ENCODE peak calls at places on chromosomes 16 and 17, in ten cellular contexts. G is GM04504; C is NCI-H1694 treated with DMSO at 0.1 percent for 48 hours; O is left ventricle myocardium inferior; Y is left lobe of liver; R is stimulated activated CD4-positive, alpha-beta T cell treated with anti-CD3 and anti-CD28 coated beads, TNF-alpha, amount 100 ng/mL, for 1 hour; W is psoas muscle; I is amniotic stem cell; F is activated T-helper 1 cell treated with anti-CD3 and anti-CD28 coated beads, Interleukin-2, amount 50 U/mL, for 16 hours; A is H7. Z is an unnamed sample.

GRCh38 chr16:27945233-27945975 is 118.1 kb downstream of the GSG1L start:
- DNase-seq in Y (no peak), F (no peak), W (no peak), A (peak; percentile 55), C (peak; percentile 93), O (no peak), R (no peak), I (no peak), G (no peak), Z (no peak)

GRCh38 chr17:77490361-77491183 is 349.8 kb downstream of the SEC14L1 start:
- DNase-seq in F (no peak), R (no peak), G (no peak), I (no peak), W (no peak), O (peak; percentile 16), A (peak; percentile 33), C (no peak), Y (no peak), Z (no peak)

GRCh38 chr17:20291853-20292252 is 175.5 kb downstream of the LGALS9B start:
- DNase-seq in G (no peak), F (no peak), O (no peak), Y (no peak), R (no peak), C (no peak), I (no peak), A (no peak), W (no peak), Z (no peak)

GRCh38 chr16:57639172-57639571 is 10.7 kb downstream of the ADGRG1 start:
- DNase-seq in I (no peak), C (peak; percentile 35), F (no peak), Y (peak; percentile 70), R (no peak), O (peak; percentile 41), W (no peak), A (peak; percentile 97), G (no peak), Z (no peak)

GRCh38 chr17:36661047-36661666 is 59.8 kb downstream of the MRM1 start:
- DNase-seq in Y (no peak), W (no peak), A (no peak), F (no peak), I (no peak), O (no peak), C (no peak), G (no peak), R (no peak), Z (peak; percentile 18)

GRCh38 chr16:89581861-89582563 is 6.5 kb downstream of the CPNE7 start:
- DNase-seq in W (no peak), Y (peak; percentile 83), O (no peak), F (no peak), R (no peak), C (no peak), G (no peak), I (no peak), A (no peak), Z (no peak)

GRCh38 chr17:39676198-39676819 is 8.1 kb downstream of the PNMT start:
- DNase-seq in R (no peak), F (no peak), C (no peak), O (peak; percentile 76), Y (no peak), G (no peak), A (no peak), I (no peak), W (no peak), Z (peak; percentile 69)

GRCh38 chr17:4250887-4251286 is 12.9 kb downstream of the ANKFY1 start:
- DNase-seq in R (no peak), O (no peak), C (no peak), G (no peak), W (no peak), Y (no peak), F (no peak), I (no peak), A (no peak), Z (no peak)

GRCh38 chr16:56800355-56800754 is 64.7 kb upstream of the SLC12A3 start:
- DNase-seq in R (no peak), C (no peak), W (no peak), Y (no peak), F (no peak), I (no peak), O (no peak), G (no peak), A (no peak), Z (no peak)

GRCh38 chr17:17757391-17757791 is 76.1 kb downstream of the RAI1 start:
- DNase-seq in G (no peak), C (no peak), A (no peak), W (no peak), Y (no peak), F (no peak), I (no peak), O (no peak), R (no peak), Z (no peak)

GRCh38 chr16:31718998-31719397 is 154.6 kb upstream of the ZNF267 start:
- DNase-seq in O (no peak), R (no peak), C (no peak), G (no peak), A (no peak), W (no peak), I (no peak), F (no peak), Y (no peak), Z (no peak)

GRCh38 chr16:16997349-16997748 is 473.4 kb downstream of the XYLT1 start:
- DNase-seq in C (no peak), G (no peak), W (no peak), I (no peak), O (no peak), R (no peak), Y (no peak), F (no peak), A (no peak), Z (no peak)

GRCh38 chr16:85465328-85466307 is 147.5 kb upstream of the GSE1 start:
- DNase-seq in W (peak; percentile 77), O (peak; percentile 87), C (no peak), Y (peak; percentile 94), R (no peak), I (no peak), F (no peak), A (no peak), G (peak; percentile 28), Z (no peak)

GRCh38 chr16:11916524-11917285 is 949 bp upstream of the GSPT1 start:
- DNase-seq in C (no peak), R (no peak), A (peak; percentile 29), G (no peak), O (no peak), W (no peak), F (no peak), Y (no peak), I (no peak), Z (peak; percentile 35)

GRCh38 chr17:7215136-7215638 is 4.4 kb downstream of the DLG4 start:
- DNase-seq in W (no peak), G (no peak), C (no peak), R (no peak), A (peak; percentile 72), O (no peak), F (no peak), I (no peak), Y (no peak), Z (no peak)

GRCh38 chr16:79008036-79008868 is 592.3 kb downstream of the MAF start:
- DNase-seq in O (no peak), F (no peak), R (no peak), C (no peak), W (no peak), A (peak; percentile 25), G (no peak), I (no peak), Y (no peak), Z (peak; percentile 34)

GRCh38 chr17:34750004-34750403 is 170.6 kb downstream of the TMEM132E start:
- DNase-seq in F (no peak), W (no peak), R (no peak), G (no peak), I (no peak), C (no peak), Y (no peak), O (no peak), A (no peak), Z (no peak)

GRCh38 chr17:80832266-80832676 is 159.4 kb upstream of the CHMP6 start:
- DNase-seq in Y (no peak), F (no peak), G (peak; percentile 70), W (no peak), O (no peak), A (peak; percentile 91), C (no peak), I (no peak), R (no peak), Z (peak; percentile 50)

GRCh38 chr16:68645494-68646388 is 631 bp downstream of the CDH3 start:
- DNase-seq in G (no peak), A (peak; percentile 89), F (no peak), R (no peak), O (no peak), I (no peak), C (no peak), W (no peak), Y (no peak), Z (no peak)